ENCODE peak calls at places on chromosomes 4 and X, in four cellular contexts. E is GM23248, N is heart left ventricle, B is lower lobe of right lung. W is an unnamed sample. For H3K4me1, H3K36me3 and H3K27me3, the result is how much of the 10 kb centered on the place peaks cover.

GRCh38 chr4:80413096-80413495 is 77.6 kb downstream of the CFAP299 start:
- DNase-seq in N (no peak), B (no peak), E (no peak), W (no peak)

GRCh38 chr4:141117935-141118334 is 15.3 kb downstream of the RNF150 start:
- DNase-seq in B (no peak), N (no peak), E (no peak), W (no peak)

GRCh38 chr4:75643651-75644050 is 13.3 kb upstream of the CDKL2 start:
- DNase-seq in E (no peak), B (no peak), N (no peak), W (no peak)

GRCh38 chrX:72046447-72046846 is 85.3 kb downstream of the RTL5 start:
- DNase-seq in E (no peak), B (no peak), N (no peak), W (no peak)

GRCh38 chr4:151567056-151567455 is 158.1 kb downstream of the FHIP1A start:
- DNase-seq in E (no peak), B (no peak), N (no peak), W (no peak)

GRCh38 chr4:184396570-184397515 is 77.5 kb downstream of the IRF2 start:
- DNase-seq in B (no peak), N (no peak), E (no peak), W (no peak)

GRCh38 chrX:107712231-107713204 is 63.1 kb downstream of the TSC22D3 start:
- DNase-seq in N (no peak), B (no peak), E (peak), W (no peak)

GRCh38 chr4:13963601-13964000 is 336.1 kb upstream of the BOD1L1 start:
- DNase-seq in E (peak), N (no peak), B (no peak), W (no peak)

GRCh38 chrX:30065226-30065625 is 150.1 kb upstream of the MAGEB2 start:
- DNase-seq in E (peak), N (no peak), B (no peak), W (no peak)

GRCh38 chr4:97185233-97185632 is 958.0 kb downstream of the STPG2 start:
- DNase-seq in N (no peak), E (no peak), B (no peak), W (no peak)

GRCh38 chrX:114619874-114620273 is 36.0 kb downstream of the HTR2C start:
- DNase-seq in N (no peak), B (no peak), E (peak), W (peak)

GRCh38 chr4:82797048-82797590 is 1.5 kb downstream of the SCD5 start:
- DNase-seq in B (no peak), N (no peak), E (peak), W (peak)

GRCh38 chrX:14698770-14699169 is 169.4 kb downstream of the GLRA2 start:
- DNase-seq in B (no peak), N (no peak), E (no peak), W (no peak)

GRCh38 chrX:107747596-107748161 is 27.9 kb downstream of the TSC22D3 start:
- DNase-seq in B (peak), E (peak), N (no peak), W (no peak)

GRCh38 chr4:29717658-29718057 is 1002.5 kb upstream of the PCDH7 start:
- DNase-seq in B (no peak), E (no peak), N (no peak), W (no peak)

GRCh38 chr4:86896596-86896995 is 4.4 kb upstream of the C4orf36 start:
- DNase-seq in E (peak), N (no peak), B (no peak), W (no peak)

GRCh38 chr4:10951306-10951705 is 266.7 kb upstream of the CLNK start:
- DNase-seq in N (no peak), E (no peak), B (no peak), W (no peak)

GRCh38 chr4:122695226-122695625 is 37.3 kb upstream of the BBS12 start:
- DNase-seq in N (no peak), B (no peak), E (no peak), W (no peak)

GRCh38 chr4:48799157-48799556 is 19.1 kb upstream of the FRYL start:
- DNase-seq in N (no peak), E (no peak), B (no peak), W (peak)

GRCh38 chrX:152989292-152989658 is 4.6 kb downstream of the PNMA5 start:
- DNase-seq in E (peak), N (no peak), B (no peak), W (no peak)

GRCh38 chrX:103376979-103377324 is 614 bp downstream of the BEX3 start:
- DNase-seq in B (no peak), N (peak), E (peak), W (peak)

GRCh38 chr4:183722738-183723560 is 63.9 kb downstream of the TRAPPC11 start:
- DNase-seq in E (peak), B (peak), N (peak), W (peak)

GRCh38 chrX:49986058-49986457 is 63.7 kb downstream of the CLCN5 start:
- DNase-seq in B (no peak), E (no peak), N (no peak), W (no peak)

GRCh38 chr4:45640281-45640680 is 483.6 kb downstream of the GABRG1 start:
- DNase-seq in N (no peak), E (no peak), B (no peak), W (no peak)

GRCh38 chr4:87309625-87310024 is 13.1 kb downstream of the HSD17B13 start:
- DNase-seq in B (no peak), N (no peak), E (peak), W (no peak)

GRCh38 chrX:30865612-30866011 is 23.4 kb downstream of the TAB3 start:
- DNase-seq in E (no peak), N (no peak), B (no peak), W (no peak)

GRCh38 chrX:41144873-41145272 is 59.6 kb downstream of the USP9X start:
- DNase-seq in B (no peak), N (no peak), E (no peak), W (no peak)

DNA sequence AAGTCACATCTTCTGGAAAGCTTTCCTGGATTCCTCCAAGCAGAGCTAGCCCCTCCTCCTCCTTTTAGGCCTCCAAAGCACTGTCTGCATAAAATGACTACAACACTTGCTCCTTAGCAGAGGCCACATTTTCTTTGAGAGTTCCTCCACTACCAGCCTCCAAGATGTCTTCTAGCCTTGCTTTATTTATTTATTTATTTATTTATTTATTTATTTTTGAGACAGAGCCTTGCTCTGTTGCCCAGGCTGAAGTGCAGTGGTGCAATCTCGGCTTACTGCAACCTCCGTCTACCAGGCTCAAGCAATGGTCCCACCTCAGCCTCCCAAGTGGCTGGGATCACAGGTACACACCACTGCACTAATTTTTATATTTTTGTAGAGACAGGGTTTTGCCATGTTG is 4.6 kb upstream of the GPC4 start:
- DNase-seq in B (no peak), E (no peak), N (no peak), W (no peak)
- H3K4me1 ChIP-seq in B (under half), E (under half), N (under half), W (under half)

GRCh38 chr4:3423406-3423805 is 18.4 kb upstream of the HGFAC start:
- DNase-seq in E (no peak), B (no peak), N (peak), W (no peak)
- H3K36me3 ChIP-seq in E (under half), B (half or more), N (under half), W (under half)

GRCh38 chr4:1770245-1770644 is 22.8 kb upstream of the FGFR3 start:
- DNase-seq in B (no peak), N (no peak), E (no peak), W (no peak)
- H3K27me3 ChIP-seq in B (under half), N (under half), E (under half), W (under half)

GRCh38 chr4:53744446-53745160 is 153.3 kb upstream of the LNX1 start:
- DNase-seq in N (no peak), B (no peak), E (no peak), W (no peak)
- H3K4me1 ChIP-seq in N (under half), B (under half), E (under half), W (under half)

GRCh38 chr4:3130826-3131225 is 56.3 kb downstream of the HTT start:
- DNase-seq in B (no peak), E (no peak), N (no peak), W (no peak)
- H3K36me3 ChIP-seq in B (half or more), E (under half), N (half or more), W (half or more)

GRCh38 chr4:78296261-78296660 is 239.1 kb downstream of the FRAS1 start:
- DNase-seq in N (no peak), B (no peak), E (no peak), W (no peak)

GRCh38 chr4:78291277-78291676 is 234.2 kb downstream of the FRAS1 start:
- DNase-seq in B (no peak), E (no peak), N (no peak), W (no peak)

GRCh38 chr4:78293841-78294301 is 236.7 kb downstream of the FRAS1 start:
- DNase-seq in E (peak), N (no peak), B (no peak), W (no peak)

GRCh38 chr4:78292336-78292735 is 235.2 kb downstream of the FRAS1 start:
- DNase-seq in N (no peak), E (no peak), B (no peak), W (no peak)

GRCh38 chr4:78293348-78293747 is 236.2 kb downstream of the FRAS1 start:
- DNase-seq in E (peak), N (no peak), B (no peak), W (no peak)
- H3K27me3 ChIP-seq in E (under half), N (under half), B (under half), W (under half)

GRCh38 chr4:41146196-41146595 is 68.1 kb downstream of the APBB2 start:
- DNase-seq in N (no peak), B (no peak), E (peak), W (no peak)

GRCh38 chr4:41144812-41145211 is 69.5 kb downstream of the APBB2 start:
- DNase-seq in B (no peak), N (no peak), E (peak), W (peak)

GRCh38 chr4:41148292-41148691 is 66.0 kb downstream of the APBB2 start:
- DNase-seq in E (peak), B (no peak), N (no peak), W (no peak)

GRCh38 chr4:41145571-41146078 is 68.7 kb downstream of the APBB2 start:
- DNase-seq in B (no peak), E (peak), N (no peak), W (no peak)

GRCh38 chr4:41146716-41147506 is 67.4 kb downstream of the APBB2 start:
- DNase-seq in E (peak), B (no peak), N (no peak), W (peak)
- H3K4me1 ChIP-seq in E (half or more), B (under half), N (under half), W (under half)

GRCh38 chr4:162499478-162499877 is 335.7 kb upstream of the FSTL5 start:
- DNase-seq in B (no peak), E (peak), N (no peak), W (no peak)

GRCh38 chr4:162498168-162498567 is 334.4 kb upstream of the FSTL5 start:
- DNase-seq in B (no peak), N (peak), E (no peak), W (no peak)

GRCh38 chr4:162502109-162502508 is 338.3 kb upstream of the FSTL5 start:
- DNase-seq in N (no peak), E (no peak), B (no peak), W (no peak)

GRCh38 chr4:162494935-162495334 is 331.1 kb upstream of the FSTL5 start:
- DNase-seq in N (no peak), B (no peak), E (no peak), W (no peak)

DNA sequence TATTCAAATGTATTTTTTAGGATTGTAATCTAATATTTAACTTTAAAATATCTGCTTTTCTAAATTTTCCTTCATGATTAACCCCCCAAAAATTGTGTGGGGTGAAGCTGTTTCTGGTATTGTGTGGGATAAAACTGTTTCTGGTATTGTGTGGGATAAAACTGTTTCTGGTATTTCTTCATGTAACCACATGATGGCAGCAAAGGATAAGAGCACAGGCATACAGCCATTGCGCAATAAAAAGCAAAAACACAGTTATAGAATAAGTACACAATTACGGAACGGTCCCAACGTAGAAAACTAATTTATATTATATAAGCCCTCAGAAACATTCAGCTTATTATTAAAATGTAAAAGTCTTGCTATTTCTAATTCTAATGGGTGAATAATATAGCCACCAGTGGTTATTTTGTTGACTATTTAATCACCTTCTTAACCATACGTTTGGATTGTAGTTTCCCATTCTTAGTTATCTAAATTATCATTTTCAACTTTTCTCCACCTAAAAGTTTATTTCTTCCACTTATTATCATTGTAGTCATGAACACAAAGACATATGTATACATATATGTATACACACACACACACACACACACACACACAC is 333.9 kb upstream of the FSTL5 start:
- DNase-seq in B (no peak), E (peak), N (no peak), W (peak)
- H3K36me3 ChIP-seq in B (under half), E (under half), N (under half), W (under half)

W was measured in HAP-1.